ENCODE peak calls at places on chromosomes 1 and 21, in eight cellular contexts. G is GM19239; B is Caki2; U is activated CD8-positive, alpha-beta memory T cell treated with anti-CD3 and anti-CD28 coated beads for 24 hours; T is body of pancreas; R is NCI-H69; E is NCI-H510A treated with DMSO at 0.1 percent for 48 hours; Q is activated CD4-positive, alpha-beta T cell treated with anti-CD3 and anti-CD28 coated beads for 24 hours. W is an unnamed sample.

GRCh38 chr1:10795305-10796021 is 983 bp downstream of the CASZ1 start:
- DNase-seq in G (no peak), B (peak), U (no peak), T (peak), R (peak), E (no peak), Q (no peak), W (no peak)

GRCh38 chr1:24683713-24684162 is 40.6 kb downstream of the SRRM1 start:
- DNase-seq in G (no peak), B (peak), U (no peak), T (no peak), R (peak), E (no peak), Q (no peak), W (no peak)

GRCh38 chr1:200223613-200224012 is 186.2 kb downstream of the ZNF281 start:
- DNase-seq in G (no peak), B (no peak), U (no peak), T (no peak), R (no peak), E (no peak), Q (no peak), W (no peak)

GRCh38 chr21:42321845-42322244 is 6.6 kb upstream of the TFF3 start:
- DNase-seq in G (no peak), B (no peak), U (peak), T (no peak), R (no peak), E (no peak), Q (no peak), W (no peak)

GRCh38 chr1:54861070-54861761 is 25.8 kb downstream of the DHCR24 start:
- DNase-seq in G (no peak), B (peak), U (no peak), T (peak), R (no peak), E (no peak), Q (no peak), W (no peak)

GRCh38 chr1:201245082-201245481 is 38.2 kb upstream of the PKP1 start:
- DNase-seq in G (no peak), B (no peak), U (no peak), T (peak), R (peak), E (peak), Q (no peak), W (no peak)

GRCh38 chr1:188355847-188356246 is 1527.1 kb downstream of the PLA2G4A start:
- DNase-seq in G (no peak), B (no peak), U (no peak), T (no peak), R (no peak), E (no peak), Q (no peak), W (no peak)

GRCh38 chr1:68218485-68218884 is 13.8 kb downstream of the WLS start:
- DNase-seq in G (no peak), B (no peak), U (no peak), T (peak), R (no peak), E (no peak), Q (no peak), W (no peak)

GRCh38 chr1:29593601-29594382 is 357.5 kb downstream of the PTPRU start:
- DNase-seq in G (no peak), B (no peak), U (peak), T (no peak), R (no peak), E (no peak), Q (no peak), W (no peak)

GRCh38 chr1:55468438-55468837 is 253.3 kb upstream of the USP24 start:
- DNase-seq in G (no peak), B (no peak), U (no peak), T (no peak), R (no peak), E (no peak), Q (no peak), W (no peak)